ENCODE peak calls at places on chromosomes 11 and 22, in four cellular contexts. T is right lobe of liver, N is RCC 7860, V is PC-3. Y is an unnamed sample.

GRCh38 chr11:92627615-92628201 is 341.7 kb upstream of the MTNR1B start:
- DNase-seq in V (peak), T (no peak), N (no peak), Y (no peak)

GRCh38 chr22:17369553-17370035 is 334 bp downstream of the CECR2 start:
- DNase-seq in T (peak), V (no peak), N (no peak), Y (no peak)

GRCh38 chr22:37425800-37426531 is 1.3 kb downstream of the ELFN2 start:
- DNase-seq in T (no peak), N (peak), V (no peak), Y (no peak)

GRCh38 chr11:100883860-100884259 is 196.8 kb downstream of the ARHGAP42 start:
- DNase-seq in N (no peak), V (no peak), T (no peak), Y (no peak)

GRCh38 chr22:37850801-37851200 is 1.6 kb downstream of the EIF3L start:
- DNase-seq in N (no peak), T (no peak), V (no peak), Y (no peak)

GRCh38 chr11:3380706-3381570 is 2.0 kb upstream of the ZNF195 start:
- DNase-seq in N (no peak), T (no peak), V (no peak), Y (no peak)

GRCh38 chr11:106594751-106595351 is 423.4 kb downstream of the GUCY1A2 start:
- DNase-seq in N (no peak), V (peak), T (no peak), Y (no peak)

GRCh38 chr11:106218096-106218495 is 140.6 kb downstream of the AASDHPPT start:
- DNase-seq in N (no peak), V (no peak), T (no peak), Y (no peak)

GRCh38 chr11:117717485-117718314 is 79.3 kb downstream of the DSCAML1 start:
- DNase-seq in V (peak), N (peak), T (no peak), Y (no peak)

GRCh38 chr22:46456818-46457163 is 80.6 kb downstream of the CELSR1 start:
- DNase-seq in N (no peak), V (no peak), T (no peak), Y (no peak)

GRCh38 chr11:112249871-112250590 is 10.6 kb downstream of the PLET1 start:
- DNase-seq in N (no peak), T (no peak), V (no peak), Y (no peak)

GRCh38 chr11:71433648-71434450 is 14.3 kb downstream of the DHCR7 start:
- DNase-seq in T (peak), V (no peak), N (no peak), Y (no peak)

GRCh38 chr22:33850724-33851123 is 69.6 kb downstream of the LARGE1 start:
- DNase-seq in N (no peak), V (no peak), T (no peak), Y (no peak)

GRCh38 chr11:69123593-69124545 is 31.9 kb upstream of the SMIM38 start:
- DNase-seq in V (no peak), N (no peak), T (no peak), Y (no peak)

GRCh38 chr22:29992341-29993275 is 87.7 kb upstream of the HORMAD2 start:
- DNase-seq in T (no peak), N (no peak), V (peak), Y (no peak)

GRCh38 chr22:39148727-39149535 is 3.5 kb downstream of the CBX7 start:
- DNase-seq in V (no peak), N (no peak), T (no peak), Y (peak)

GRCh38 chr22:20926243-20926642 is 9.0 kb downstream of the CRKL start:
- DNase-seq in V (no peak), T (no peak), N (no peak), Y (no peak)

GRCh38 chr22:43919106-43919965 is 4.3 kb upstream of the PNPLA3 start:
- DNase-seq in T (peak), N (no peak), V (peak), Y (no peak)

GRCh38 chr11:102453286-102453797 is 777 bp upstream of the TMEM123 start:
- DNase-seq in N (no peak), T (no peak), V (peak), Y (no peak)

GRCh38 chr11:73530109-73530508 is 67.8 kb downstream of the FAM168A start:
- DNase-seq in N (no peak), V (no peak), T (no peak), Y (no peak)

GRCh38 chr11:64725601-64726139 is 2.7 kb upstream of the NRXN2 start:
- DNase-seq in V (no peak), N (no peak), T (no peak), Y (no peak)

GRCh38 chr11:5618807-5619206 is 6.0 kb upstream of the TRIM34 start:
- DNase-seq in N (peak), T (no peak), V (peak), Y (no peak)

GRCh38 chr11:30295178-30295885 is 27.6 kb upstream of the ARL14EP start:
- DNase-seq in T (no peak), V (no peak), N (no peak), Y (no peak)

GRCh38 chr11:117413616-117414015 is 86.0 kb downstream of the CEP164 start:
- DNase-seq in N (no peak), V (no peak), T (no peak), Y (no peak)

GRCh38 chr11:126722956-126723664 is 277.5 kb downstream of the KIRREL3 start:
- DNase-seq in T (no peak), N (no peak), V (no peak), Y (no peak)

GRCh38 chr11:31824791-31825452 is 13.8 kb upstream of the PAX6 start:
- DNase-seq in V (no peak), T (no peak), N (no peak), Y (no peak)

GRCh38 chr22:38089474-38089851 is 5.5 kb upstream of the SLC16A8 start:
- DNase-seq in T (peak), V (no peak), N (no peak), Y (no peak)

GRCh38 chr11:128786507-128786906 is 80.6 kb downstream of the KCNJ1 start:
- DNase-seq in N (no peak), T (no peak), V (no peak), Y (no peak)

GRCh38 chr22:44440224-44441160 is 57.5 kb downstream of the RTL6 start:
- DNase-seq in N (no peak), V (no peak), T (no peak), Y (no peak)

GRCh38 chr11:35529971-35530495 is 4.6 kb upstream of the PAMR1 start:
- DNase-seq in N (peak), V (peak), T (no peak), Y (no peak)

GRCh38 chr11:111081021-111081511 is 164.5 kb upstream of the POU2AF2 start:
- DNase-seq in T (no peak), N (no peak), V (no peak), Y (no peak)

GRCh38 chr11:71311176-71311925 is 59.0 kb upstream of the SHANK2 start:
- DNase-seq in V (no peak), T (no peak), N (no peak), Y (no peak)

GRCh38 chr11:70885721-70886305 is 366.6 kb downstream of the SHANK2 start:
- DNase-seq in V (no peak), N (no peak), T (no peak), Y (no peak)

Y was measured in activated CD4-positive, CD25-positive, alpha-beta regulatory T cell treated with anti-CD3 and anti-CD28 coated beads, Interleukin-2, amount 50 U/mL, for 16 hours.